ENCODE peak calls at places on chromosome 3, in seven cellular contexts. One of them, this sample, is unnamed.

GRCh38 chr3:16069149-16069922 is 105.1 kb upstream of the GALNT15 start:
- DNase-seq in HepG2: peak; percentile 87
- DNase-seq in choroid plexus epithelial cell: peak; percentile 97
- DNase-seq in cardiac fibroblast: peak; percentile 96
- DNase-seq in transverse colon: no peak
- DNase-seq in vagina: no peak
- DNase-seq in epithelial cell of proximal tubule: peak; percentile 56
- DNase-seq in this sample: no peak

GRCh38 chr3:118641608-118642007 is 393.0 kb downstream of the IGSF11 start:
- DNase-seq in vagina: no peak
- DNase-seq in HepG2: no peak
- DNase-seq in choroid plexus epithelial cell: no peak
- DNase-seq in transverse colon: no peak
- DNase-seq in cardiac fibroblast: no peak
- DNase-seq in epithelial cell of proximal tubule: no peak
- DNase-seq in this sample: no peak

GRCh38 chr3:166764698-166765318 is 615.3 kb downstream of the ZBBX start:
- DNase-seq in transverse colon: no peak
- DNase-seq in choroid plexus epithelial cell: no peak
- DNase-seq in epithelial cell of proximal tubule: no peak
- DNase-seq in HepG2: no peak
- DNase-seq in vagina: no peak
- DNase-seq in cardiac fibroblast: no peak
- DNase-seq in this sample: no peak

GRCh38 chr3:164879201-164879600 is 199.1 kb downstream of the SI start:
- DNase-seq in cardiac fibroblast: no peak
- DNase-seq in transverse colon: no peak
- DNase-seq in vagina: no peak
- DNase-seq in HepG2: no peak
- DNase-seq in epithelial cell of proximal tubule: no peak
- DNase-seq in choroid plexus epithelial cell: no peak
- DNase-seq in this sample: no peak

GRCh38 chr3:102457644-102458043 is 22.8 kb downstream of the ZPLD1 start:
- DNase-seq in epithelial cell of proximal tubule: no peak
- DNase-seq in choroid plexus epithelial cell: no peak
- DNase-seq in transverse colon: no peak
- DNase-seq in HepG2: no peak
- DNase-seq in cardiac fibroblast: no peak
- DNase-seq in vagina: no peak
- DNase-seq in this sample: no peak

GRCh38 chr3:89699771-89700170 is 592.4 kb downstream of the EPHA3 start:
- DNase-seq in choroid plexus epithelial cell: peak; percentile 37
- DNase-seq in epithelial cell of proximal tubule: no peak
- DNase-seq in vagina: no peak
- DNase-seq in transverse colon: peak; percentile 52
- DNase-seq in cardiac fibroblast: peak; percentile 20
- DNase-seq in HepG2: no peak
- DNase-seq in this sample: no peak

GRCh38 chr3:140627756-140628155 is 50.1 kb upstream of the TRIM42 start:
- DNase-seq in HepG2: no peak
- DNase-seq in epithelial cell of proximal tubule: no peak
- DNase-seq in cardiac fibroblast: peak; percentile 26
- DNase-seq in choroid plexus epithelial cell: peak; percentile 8
- DNase-seq in vagina: no peak
- DNase-seq in transverse colon: no peak
- DNase-seq in this sample: no peak

GRCh38 chr3:19997502-19997901 is 14.6 kb downstream of the PP2D1 start:
- DNase-seq in transverse colon: no peak
- DNase-seq in vagina: no peak
- DNase-seq in HepG2: no peak
- DNase-seq in cardiac fibroblast: no peak
- DNase-seq in choroid plexus epithelial cell: no peak
- DNase-seq in epithelial cell of proximal tubule: no peak
- DNase-seq in this sample: no peak

GRCh38 chr3:117463276-117463675 is 753.7 kb downstream of the TUSC7 start:
- DNase-seq in epithelial cell of proximal tubule: no peak
- DNase-seq in choroid plexus epithelial cell: no peak
- DNase-seq in vagina: no peak
- DNase-seq in transverse colon: no peak
- DNase-seq in HepG2: no peak
- DNase-seq in cardiac fibroblast: no peak
- DNase-seq in this sample: no peak

DNA sequence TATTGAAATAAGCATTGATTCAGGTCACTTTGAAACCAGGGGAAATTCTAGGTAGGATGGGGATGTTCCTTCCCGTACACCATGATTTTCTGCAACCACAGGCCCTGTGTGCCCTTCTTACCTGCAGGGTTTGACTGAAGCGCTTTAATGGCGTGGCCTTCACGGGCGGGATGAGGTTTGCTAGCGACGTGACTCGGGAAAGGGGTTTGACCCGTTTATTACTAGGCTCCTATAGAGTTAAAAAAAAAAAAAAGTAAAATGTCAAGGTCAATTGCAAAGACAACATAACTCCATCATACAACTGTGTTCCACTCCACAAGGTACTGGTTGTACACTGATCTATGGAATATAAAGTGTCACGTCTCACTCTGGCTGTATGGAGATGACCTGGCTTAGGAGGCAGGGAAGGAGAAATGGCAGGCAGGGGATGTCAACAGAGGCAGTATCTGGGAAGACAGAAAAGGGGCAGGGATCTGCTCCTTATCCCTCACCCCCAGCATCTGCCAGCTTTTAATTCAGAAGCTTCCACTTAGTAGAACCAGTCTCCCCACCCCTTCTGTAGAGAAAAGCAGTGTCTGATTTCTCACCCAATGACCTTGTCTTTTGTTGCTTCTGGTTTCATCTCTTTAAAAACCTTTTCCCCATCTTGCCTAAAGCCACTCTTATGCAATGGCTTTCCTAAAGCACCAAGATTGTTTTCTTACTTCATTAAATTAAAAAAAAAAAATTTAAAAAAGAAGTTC is 28.0 kb downstream of the ARHGEF3 start:
- DNase-seq in choroid plexus epithelial cell: no peak
- DNase-seq in cardiac fibroblast: no peak
- DNase-seq in vagina: no peak
- DNase-seq in epithelial cell of proximal tubule: no peak
- DNase-seq in transverse colon: no peak
- DNase-seq in HepG2: no peak
- DNase-seq in this sample: peak; percentile 12
- H3K4me3 ChIP-seq in choroid plexus epithelial cell: no peak overlapping the region
- H3K4me3 ChIP-seq in cardiac fibroblast: no peak overlapping the region
- H3K4me3 ChIP-seq in vagina: no peak overlapping the region
- H3K4me3 ChIP-seq in epithelial cell of proximal tubule: no peak overlapping the region
- H3K4me3 ChIP-seq in transverse colon: no peak overlapping the region
- H3K4me3 ChIP-seq in HepG2: no peak overlapping the region
- H3K4me3 ChIP-seq in this sample: no peak overlapping the region

GRCh38 chr3:46420931-46421330 is 13.9 kb downstream of the CCRL2 start:
- DNase-seq in epithelial cell of proximal tubule: no peak
- DNase-seq in choroid plexus epithelial cell: no peak
- DNase-seq in vagina: no peak
- DNase-seq in cardiac fibroblast: no peak
- DNase-seq in HepG2: no peak
- DNase-seq in transverse colon: no peak
- DNase-seq in this sample: no peak

GRCh38 chr3:46417841-46418611 is 11.0 kb downstream of the CCRL2 start:
- DNase-seq in cardiac fibroblast: no peak
- DNase-seq in HepG2: no peak
- DNase-seq in vagina: no peak
- DNase-seq in transverse colon: no peak
- DNase-seq in epithelial cell of proximal tubule: no peak
- DNase-seq in choroid plexus epithelial cell: no peak
- DNase-seq in this sample: no peak

GRCh38 chr3:46422617-46423016 is 15.6 kb downstream of the CCRL2 start:
- DNase-seq in epithelial cell of proximal tubule: no peak
- DNase-seq in vagina: no peak
- DNase-seq in choroid plexus epithelial cell: no peak
- DNase-seq in transverse colon: peak; percentile 44
- DNase-seq in HepG2: no peak
- DNase-seq in cardiac fibroblast: peak; percentile 38
- DNase-seq in this sample: no peak

GRCh38 chr3:46417120-46417510 is 10.1 kb downstream of the CCRL2 start:
- DNase-seq in choroid plexus epithelial cell: no peak
- DNase-seq in HepG2: no peak
- DNase-seq in epithelial cell of proximal tubule: no peak
- DNase-seq in cardiac fibroblast: no peak
- DNase-seq in vagina: no peak
- DNase-seq in transverse colon: no peak
- DNase-seq in this sample: no peak

DNA sequence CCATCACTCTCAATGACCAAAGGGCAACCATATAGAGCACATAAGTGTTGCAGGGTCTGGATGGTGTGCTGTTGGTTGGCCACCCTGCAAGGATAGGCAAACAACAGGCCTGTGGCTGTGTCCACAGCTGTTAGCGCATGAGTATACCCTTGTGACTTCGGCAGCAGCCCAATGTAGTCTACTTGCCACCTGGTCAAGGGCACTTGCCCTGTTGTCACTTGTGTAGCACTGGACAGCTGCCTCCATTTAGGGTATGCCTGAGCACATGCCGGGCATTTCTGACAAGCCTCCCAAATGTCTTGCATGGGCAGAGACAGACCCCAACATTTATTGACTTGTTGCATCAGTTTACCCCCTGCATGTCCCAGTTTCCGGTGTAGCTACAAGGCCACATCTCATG is 12.8 kb downstream of the CCRL2 start:
- DNase-seq in HepG2: no peak
- DNase-seq in vagina: no peak
- DNase-seq in transverse colon: no peak
- DNase-seq in epithelial cell of proximal tubule: no peak
- DNase-seq in cardiac fibroblast: no peak
- DNase-seq in choroid plexus epithelial cell: no peak
- DNase-seq in this sample: no peak
- H3K4me3 ChIP-seq in HepG2: no peak overlapping the region
- H3K4me3 ChIP-seq in vagina: no peak overlapping the region
- H3K4me3 ChIP-seq in transverse colon: no peak overlapping the region
- H3K4me3 ChIP-seq in epithelial cell of proximal tubule: no peak overlapping the region
- H3K4me3 ChIP-seq in cardiac fibroblast: no peak overlapping the region
- H3K4me3 ChIP-seq in choroid plexus epithelial cell: no peak overlapping the region
- H3K4me3 ChIP-seq in this sample: no peak overlapping the region

DNA sequence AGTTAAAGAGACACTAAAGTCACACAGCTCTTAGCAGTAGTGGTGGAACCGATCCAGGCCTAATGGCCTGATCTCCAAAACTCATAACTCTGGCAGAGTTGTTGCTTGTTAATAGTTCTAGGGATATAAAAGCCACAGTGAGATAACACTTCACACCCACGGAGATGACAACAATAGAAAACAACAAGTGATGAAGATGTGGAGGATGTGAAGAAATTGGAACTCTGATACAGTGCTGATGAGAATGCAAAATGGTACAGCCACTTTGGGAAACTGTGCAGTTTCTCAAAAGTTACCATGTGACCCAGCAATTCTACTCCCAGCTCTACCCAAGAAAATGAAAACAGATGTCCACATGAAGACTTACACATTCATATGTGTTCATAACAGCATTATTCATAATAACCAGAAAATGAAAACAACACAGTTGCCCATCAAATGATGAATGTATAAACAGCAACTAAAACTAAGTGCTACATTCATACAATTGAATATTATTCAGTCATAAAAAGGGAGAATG is 3.9 kb downstream of the CMTM7 start:
- DNase-seq in choroid plexus epithelial cell: no peak
- DNase-seq in transverse colon: no peak
- DNase-seq in epithelial cell of proximal tubule: no peak
- DNase-seq in cardiac fibroblast: no peak
- DNase-seq in HepG2: no peak
- DNase-seq in vagina: no peak
- DNase-seq in this sample: no peak
- H3K4me3 ChIP-seq in choroid plexus epithelial cell: no peak overlapping the region
- H3K4me3 ChIP-seq in transverse colon: no peak overlapping the region
- H3K4me3 ChIP-seq in epithelial cell of proximal tubule: no peak overlapping the region
- H3K4me3 ChIP-seq in cardiac fibroblast: no peak overlapping the region
- H3K4me3 ChIP-seq in HepG2: no peak overlapping the region
- H3K4me3 ChIP-seq in vagina: no peak overlapping the region
- H3K4me3 ChIP-seq in this sample: no peak overlapping the region

GRCh38 chr3:196624008-196624790 is 15.3 kb upstream of the NRROS start:
- DNase-seq in HepG2: no peak
- DNase-seq in transverse colon: no peak
- DNase-seq in cardiac fibroblast: no peak
- DNase-seq in choroid plexus epithelial cell: no peak
- DNase-seq in vagina: no peak
- DNase-seq in epithelial cell of proximal tubule: no peak
- DNase-seq in this sample: no peak
- H3K4me3 ChIP-seq in HepG2: no peak overlapping the region
- H3K4me3 ChIP-seq in transverse colon: no peak overlapping the region
- H3K4me3 ChIP-seq in cardiac fibroblast: no peak overlapping the region
- H3K4me3 ChIP-seq in choroid plexus epithelial cell: no peak overlapping the region
- H3K4me3 ChIP-seq in vagina: no peak overlapping the region
- H3K4me3 ChIP-seq in epithelial cell of proximal tubule: no peak overlapping the region
- H3K4me3 ChIP-seq in this sample: no peak overlapping the region

This sample was measured in WERI-Rb-1.